ENCODE peak calls at places on chromosomes 11 and 22, in ten cellular contexts. One of them, this sample, is unnamed.

GRCh38 chr11:70111269-70112016 is 33.3 kb downstream of the ANO1 start:
- DNase-seq in osteocyte: no peak
- DNase-seq in kidney: peak; percentile 91
- DNase-seq in psoas muscle: peak; percentile 64
- DNase-seq in nephron progenitor cell: peak; percentile 80
- DNase-seq in sigmoid colon: no peak
- DNase-seq in CD8-positive, alpha-beta T cell: no peak
- DNase-seq in astrocyte of the spinal cord: peak; percentile 60
- DNase-seq in mammary epithelial cell: no peak
- DNase-seq in bronchial epithelial cell: peak; percentile 5
- DNase-seq in this sample: no peak

GRCh38 chr11:61657566-61657965 is 22.6 kb upstream of the DAGLA start:
- DNase-seq in osteocyte: no peak
- DNase-seq in kidney: no peak
- DNase-seq in psoas muscle: no peak
- DNase-seq in nephron progenitor cell: no peak
- DNase-seq in sigmoid colon: no peak
- DNase-seq in CD8-positive, alpha-beta T cell: no peak
- DNase-seq in astrocyte of the spinal cord: no peak
- DNase-seq in mammary epithelial cell: peak; percentile 45
- DNase-seq in bronchial epithelial cell: peak; percentile 8
- DNase-seq in this sample: no peak

GRCh38 chr22:20503816-20504215 is 3.6 kb upstream of the MED15 start:
- DNase-seq in osteocyte: no peak
- DNase-seq in kidney: no peak
- DNase-seq in psoas muscle: no peak
- DNase-seq in nephron progenitor cell: no peak
- DNase-seq in sigmoid colon: no peak
- DNase-seq in CD8-positive, alpha-beta T cell: no peak
- DNase-seq in astrocyte of the spinal cord: peak; percentile 29
- DNase-seq in mammary epithelial cell: peak; percentile 45
- DNase-seq in bronchial epithelial cell: peak; percentile 38
- DNase-seq in this sample: no peak

GRCh38 chr11:83044958-83045712 is 26.6 kb downstream of the RAB30 start:
- DNase-seq in osteocyte: no peak
- DNase-seq in kidney: no peak
- DNase-seq in psoas muscle: no peak
- DNase-seq in nephron progenitor cell: no peak
- DNase-seq in sigmoid colon: no peak
- DNase-seq in CD8-positive, alpha-beta T cell: no peak
- DNase-seq in astrocyte of the spinal cord: peak; percentile 75
- DNase-seq in mammary epithelial cell: peak; percentile 61
- DNase-seq in bronchial epithelial cell: peak; percentile 93
- DNase-seq in this sample: peak; percentile 37

GRCh38 chr11:67628710-67629385 is 889 bp downstream of the NUDT8 start:
- DNase-seq in osteocyte: no peak
- DNase-seq in kidney: no peak
- DNase-seq in psoas muscle: no peak
- DNase-seq in nephron progenitor cell: no peak
- DNase-seq in sigmoid colon: peak; percentile 66
- DNase-seq in CD8-positive, alpha-beta T cell: no peak
- DNase-seq in astrocyte of the spinal cord: no peak
- DNase-seq in mammary epithelial cell: no peak
- DNase-seq in bronchial epithelial cell: no peak
- DNase-seq in this sample: no peak

GRCh38 chr11:35619030-35619753 is 932 bp downstream of the FJX1 start:
- DNase-seq in osteocyte: peak; percentile 85
- DNase-seq in kidney: peak; percentile 85
- DNase-seq in psoas muscle: peak; percentile 53
- DNase-seq in nephron progenitor cell: peak; percentile 57
- DNase-seq in sigmoid colon: peak; percentile 67
- DNase-seq in CD8-positive, alpha-beta T cell: no peak
- DNase-seq in astrocyte of the spinal cord: peak; percentile 64
- DNase-seq in mammary epithelial cell: peak; percentile 71
- DNase-seq in bronchial epithelial cell: peak; percentile 22
- DNase-seq in this sample: peak; percentile 66

GRCh38 chr11:36431429-36432092 is 78.5 kb downstream of the TRAF6 start:
- DNase-seq in osteocyte: no peak
- DNase-seq in kidney: no peak
- DNase-seq in psoas muscle: peak; percentile 71
- DNase-seq in nephron progenitor cell: no peak
- DNase-seq in sigmoid colon: peak; percentile 90
- DNase-seq in CD8-positive, alpha-beta T cell: no peak
- DNase-seq in astrocyte of the spinal cord: peak; percentile 98
- DNase-seq in mammary epithelial cell: peak; percentile 93
- DNase-seq in bronchial epithelial cell: peak; percentile 97
- DNase-seq in this sample: no peak

GRCh38 chr11:36400768-36401455 is 104.8 kb downstream of the PRR5L start:
- DNase-seq in osteocyte: no peak
- DNase-seq in kidney: peak; percentile 67
- DNase-seq in psoas muscle: no peak
- DNase-seq in nephron progenitor cell: no peak
- DNase-seq in sigmoid colon: no peak
- DNase-seq in CD8-positive, alpha-beta T cell: no peak
- DNase-seq in astrocyte of the spinal cord: no peak
- DNase-seq in mammary epithelial cell: no peak
- DNase-seq in bronchial epithelial cell: no peak
- DNase-seq in this sample: no peak

GRCh38 chr11:47964546-47964945 is 15.8 kb upstream of the PTPRJ start:
- DNase-seq in osteocyte: no peak
- DNase-seq in kidney: no peak
- DNase-seq in psoas muscle: no peak
- DNase-seq in nephron progenitor cell: no peak
- DNase-seq in sigmoid colon: no peak
- DNase-seq in CD8-positive, alpha-beta T cell: no peak
- DNase-seq in astrocyte of the spinal cord: no peak
- DNase-seq in mammary epithelial cell: no peak
- DNase-seq in bronchial epithelial cell: no peak
- DNase-seq in this sample: no peak

GRCh38 chr11:61413496-61413895 is 16.3 kb downstream of the CPSF7 start:
- DNase-seq in osteocyte: no peak
- DNase-seq in kidney: no peak
- DNase-seq in psoas muscle: no peak
- DNase-seq in nephron progenitor cell: no peak
- DNase-seq in sigmoid colon: no peak
- DNase-seq in CD8-positive, alpha-beta T cell: no peak
- DNase-seq in astrocyte of the spinal cord: no peak
- DNase-seq in mammary epithelial cell: peak; percentile 30
- DNase-seq in bronchial epithelial cell: peak; percentile 23
- DNase-seq in this sample: no peak

GRCh38 chr22:25360411-25360810 is 141.0 kb downstream of the CRYBB2 start:
- DNase-seq in osteocyte: no peak
- DNase-seq in kidney: peak; percentile 63
- DNase-seq in psoas muscle: no peak
- DNase-seq in nephron progenitor cell: no peak
- DNase-seq in sigmoid colon: peak; percentile 55
- DNase-seq in CD8-positive, alpha-beta T cell: no peak
- DNase-seq in astrocyte of the spinal cord: no peak
- DNase-seq in mammary epithelial cell: no peak
- DNase-seq in bronchial epithelial cell: no peak
- DNase-seq in this sample: no peak

GRCh38 chr11:2794419-2794795 is 91.2 kb downstream of the CDKN1C start:
- DNase-seq in osteocyte: no peak
- DNase-seq in kidney: peak; percentile 50
- DNase-seq in psoas muscle: peak; percentile 7
- DNase-seq in nephron progenitor cell: no peak
- DNase-seq in sigmoid colon: peak; percentile 42
- DNase-seq in CD8-positive, alpha-beta T cell: no peak
- DNase-seq in astrocyte of the spinal cord: no peak
- DNase-seq in mammary epithelial cell: no peak
- DNase-seq in bronchial epithelial cell: no peak
- DNase-seq in this sample: no peak

GRCh38 chr11:11895672-11896071 is 53.9 kb downstream of the USP47 start:
- DNase-seq in osteocyte: no peak
- DNase-seq in kidney: no peak
- DNase-seq in psoas muscle: no peak
- DNase-seq in nephron progenitor cell: no peak
- DNase-seq in sigmoid colon: no peak
- DNase-seq in CD8-positive, alpha-beta T cell: no peak
- DNase-seq in astrocyte of the spinal cord: no peak
- DNase-seq in mammary epithelial cell: no peak
- DNase-seq in bronchial epithelial cell: peak; percentile 20
- DNase-seq in this sample: no peak
- TF ChIP-seq CTCF in osteocyte: peak; percentile 41
- TF ChIP-seq CTCF in kidney: no peak
- TF ChIP-seq CTCF in psoas muscle: no peak
- TF ChIP-seq CTCF in nephron progenitor cell: no peak
- TF ChIP-seq CTCF in sigmoid colon: peak; percentile 10
- TF ChIP-seq CTCF in CD8-positive, alpha-beta T cell: no peak
- TF ChIP-seq CTCF in astrocyte of the spinal cord: peak; percentile 13
- TF ChIP-seq CTCF in mammary epithelial cell: peak; percentile 14
- TF ChIP-seq CTCF in bronchial epithelial cell: no peak
- TF ChIP-seq CTCF in this sample: no peak

GRCh38 chr11:14768789-14769188 is 123.2 kb downstream of the CYP2R1 start:
- DNase-seq in osteocyte: no peak
- DNase-seq in kidney: no peak
- DNase-seq in psoas muscle: no peak
- DNase-seq in nephron progenitor cell: no peak
- DNase-seq in sigmoid colon: no peak
- DNase-seq in CD8-positive, alpha-beta T cell: no peak
- DNase-seq in astrocyte of the spinal cord: no peak
- DNase-seq in mammary epithelial cell: no peak
- DNase-seq in bronchial epithelial cell: no peak
- DNase-seq in this sample: no peak

GRCh38 chr11:14774738-14775137 is 117.3 kb downstream of the CYP2R1 start:
- DNase-seq in osteocyte: no peak
- DNase-seq in kidney: no peak
- DNase-seq in psoas muscle: no peak
- DNase-seq in nephron progenitor cell: no peak
- DNase-seq in sigmoid colon: no peak
- DNase-seq in CD8-positive, alpha-beta T cell: no peak
- DNase-seq in astrocyte of the spinal cord: no peak
- DNase-seq in mammary epithelial cell: peak; percentile 39
- DNase-seq in bronchial epithelial cell: peak; percentile 72
- DNase-seq in this sample: no peak

GRCh38 chr11:14775897-14776296 is 116.1 kb downstream of the CYP2R1 start:
- DNase-seq in osteocyte: no peak
- DNase-seq in kidney: no peak
- DNase-seq in psoas muscle: no peak
- DNase-seq in nephron progenitor cell: no peak
- DNase-seq in sigmoid colon: no peak
- DNase-seq in CD8-positive, alpha-beta T cell: no peak
- DNase-seq in astrocyte of the spinal cord: no peak
- DNase-seq in mammary epithelial cell: no peak
- DNase-seq in bronchial epithelial cell: no peak
- DNase-seq in this sample: no peak

GRCh38 chr11:14773755-14774154 is 118.3 kb downstream of the CYP2R1 start:
- DNase-seq in osteocyte: no peak
- DNase-seq in kidney: no peak
- DNase-seq in psoas muscle: no peak
- DNase-seq in nephron progenitor cell: no peak
- DNase-seq in sigmoid colon: no peak
- DNase-seq in CD8-positive, alpha-beta T cell: no peak
- DNase-seq in astrocyte of the spinal cord: no peak
- DNase-seq in mammary epithelial cell: no peak
- DNase-seq in bronchial epithelial cell: no peak
- DNase-seq in this sample: no peak
- TF ChIP-seq CTCF in osteocyte: peak; percentile 19
- TF ChIP-seq CTCF in kidney: no peak
- TF ChIP-seq CTCF in psoas muscle: no peak
- TF ChIP-seq CTCF in nephron progenitor cell: no peak
- TF ChIP-seq CTCF in sigmoid colon: no peak
- TF ChIP-seq CTCF in CD8-positive, alpha-beta T cell: peak; percentile 48
- TF ChIP-seq CTCF in astrocyte of the spinal cord: peak; percentile 25
- TF ChIP-seq CTCF in mammary epithelial cell: peak; percentile 24
- TF ChIP-seq CTCF in bronchial epithelial cell: peak; percentile 19
- TF ChIP-seq CTCF in this sample: no peak

GRCh38 chr11:105861225-105861624 is 160.8 kb downstream of the MSANTD4 start:
- DNase-seq in osteocyte: no peak
- DNase-seq in kidney: no peak
- DNase-seq in psoas muscle: no peak
- DNase-seq in nephron progenitor cell: no peak
- DNase-seq in sigmoid colon: no peak
- DNase-seq in CD8-positive, alpha-beta T cell: no peak
- DNase-seq in astrocyte of the spinal cord: no peak
- DNase-seq in mammary epithelial cell: no peak
- DNase-seq in bronchial epithelial cell: peak; percentile 7
- DNase-seq in this sample: no peak
- TF ChIP-seq CTCF in osteocyte: peak; percentile 24
- TF ChIP-seq CTCF in kidney: peak; percentile 22
- TF ChIP-seq CTCF in psoas muscle: no peak
- TF ChIP-seq CTCF in nephron progenitor cell: no peak
- TF ChIP-seq CTCF in sigmoid colon: no peak
- TF ChIP-seq CTCF in CD8-positive, alpha-beta T cell: no peak
- TF ChIP-seq CTCF in astrocyte of the spinal cord: peak; percentile 43
- TF ChIP-seq CTCF in mammary epithelial cell: no peak
- TF ChIP-seq CTCF in bronchial epithelial cell: peak; percentile 35
- TF ChIP-seq CTCF in this sample: no peak

GRCh38 chr11:103528596-103528995 is 419.4 kb downstream of the DYNC2H1 start:
- DNase-seq in osteocyte: no peak
- DNase-seq in kidney: no peak
- DNase-seq in psoas muscle: no peak
- DNase-seq in nephron progenitor cell: no peak
- DNase-seq in sigmoid colon: no peak
- DNase-seq in CD8-positive, alpha-beta T cell: no peak
- DNase-seq in astrocyte of the spinal cord: no peak
- DNase-seq in mammary epithelial cell: no peak
- DNase-seq in bronchial epithelial cell: no peak
- DNase-seq in this sample: no peak

GRCh38 chr11:103529217-103529684 is 420.0 kb downstream of the DYNC2H1 start:
- DNase-seq in osteocyte: no peak
- DNase-seq in kidney: no peak
- DNase-seq in psoas muscle: no peak
- DNase-seq in nephron progenitor cell: no peak
- DNase-seq in sigmoid colon: no peak
- DNase-seq in CD8-positive, alpha-beta T cell: no peak
- DNase-seq in astrocyte of the spinal cord: peak; percentile 59
- DNase-seq in mammary epithelial cell: peak; percentile 62
- DNase-seq in bronchial epithelial cell: peak; percentile 89
- DNase-seq in this sample: no peak

GRCh38 chr11:103530257-103530656 is 421.0 kb downstream of the DYNC2H1 start:
- DNase-seq in osteocyte: no peak
- DNase-seq in kidney: no peak
- DNase-seq in psoas muscle: no peak
- DNase-seq in nephron progenitor cell: no peak
- DNase-seq in sigmoid colon: no peak
- DNase-seq in CD8-positive, alpha-beta T cell: no peak
- DNase-seq in astrocyte of the spinal cord: no peak
- DNase-seq in mammary epithelial cell: no peak
- DNase-seq in bronchial epithelial cell: no peak
- DNase-seq in this sample: no peak

GRCh38 chr11:103528046-103528445 is 418.8 kb downstream of the DYNC2H1 start:
- DNase-seq in osteocyte: no peak
- DNase-seq in kidney: no peak
- DNase-seq in psoas muscle: no peak
- DNase-seq in nephron progenitor cell: no peak
- DNase-seq in sigmoid colon: no peak
- DNase-seq in CD8-positive, alpha-beta T cell: no peak
- DNase-seq in astrocyte of the spinal cord: no peak
- DNase-seq in mammary epithelial cell: no peak
- DNase-seq in bronchial epithelial cell: peak; percentile 86
- DNase-seq in this sample: no peak

DNA sequence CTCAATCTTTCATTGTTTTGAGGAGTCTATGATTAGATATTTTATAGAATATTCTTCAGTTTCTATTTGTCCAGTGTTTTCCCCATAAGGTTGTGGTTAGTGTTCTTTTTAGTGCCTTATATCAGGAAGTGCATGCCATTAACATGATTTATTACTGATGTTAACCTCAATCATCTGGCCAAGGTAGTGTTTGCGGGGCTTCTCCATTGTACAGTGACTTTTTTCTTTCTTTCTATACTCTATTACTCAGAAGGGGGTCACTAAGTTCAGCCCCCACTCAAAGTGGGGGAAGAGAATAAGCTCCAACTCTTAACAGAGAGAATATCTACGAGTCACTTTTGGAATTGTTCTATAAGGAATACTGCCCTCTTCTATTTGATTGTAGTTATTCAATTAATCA is 415.8 kb downstream of the DYNC2H1 start:
- DNase-seq in osteocyte: no peak
- DNase-seq in kidney: no peak
- DNase-seq in psoas muscle: no peak
- DNase-seq in nephron progenitor cell: no peak
- DNase-seq in sigmoid colon: no peak
- DNase-seq in CD8-positive, alpha-beta T cell: no peak
- DNase-seq in astrocyte of the spinal cord: peak; percentile 64
- DNase-seq in mammary epithelial cell: peak; percentile 69
- DNase-seq in bronchial epithelial cell: peak; percentile 90
- DNase-seq in this sample: no peak
- TF ChIP-seq CTCF in osteocyte: no peak
- TF ChIP-seq CTCF in kidney: no peak
- TF ChIP-seq CTCF in psoas muscle: no peak
- TF ChIP-seq CTCF in nephron progenitor cell: no peak
- TF ChIP-seq CTCF in sigmoid colon: no peak
- TF ChIP-seq CTCF in CD8-positive, alpha-beta T cell: no peak
- TF ChIP-seq CTCF in astrocyte of the spinal cord: no peak
- TF ChIP-seq CTCF in mammary epithelial cell: no peak
- TF ChIP-seq CTCF in bronchial epithelial cell: no peak
- TF ChIP-seq CTCF in this sample: no peak